ENCODE peak calls at places on chromosome 21, in seven cellular contexts. S, W, Q, P, N, J and G are unnamed samples.

GRCh38 chr21:33663241-33663640 is 20.9 kb downstream of the ITSN1 start:
- DNase-seq in W (peak; percentile 56), P (no peak), S (no peak), J (no peak), N (no peak), Q (no peak), G (no peak)

GRCh38 chr21:33762798-33763572 is 120.7 kb downstream of the ITSN1 start:
- DNase-seq in P (no peak), W (peak; percentile 60), J (peak; percentile 28), Q (peak; percentile 79), N (no peak), S (peak; percentile 23), G (no peak)

GRCh38 chr21:14259669-14260458 is 43.9 kb downstream of the RBM11 start:
- DNase-seq in W (peak; percentile 61), J (peak; percentile 43), S (peak; percentile 72), N (peak; percentile 73), Q (peak; percentile 13), P (peak; percentile 73), G (peak; percentile 28)

GRCh38 chr21:31908106-31909031 is 35.5 kb downstream of the HUNK start:
- DNase-seq in Q (peak; percentile 44), S (peak; percentile 62), J (no peak), N (peak; percentile 44), P (peak; percentile 81), W (peak; percentile 73), G (peak; percentile 57)

GRCh38 chr21:33566514-33566913 is 22.0 kb downstream of the DONSON start:
- DNase-seq in Q (peak; percentile 28), W (peak; percentile 50), N (no peak), P (no peak), S (no peak), J (no peak), G (peak; percentile 42)

GRCh38 chr21:27513016-27513415 is 546.1 kb upstream of the ADAMTS5 start:
- DNase-seq in J (peak; percentile 46), P (no peak), N (no peak), W (no peak), S (no peak), Q (peak; percentile 49), G (no peak)

GRCh38 chr21:43284238-43284637 is 115.4 kb downstream of the CRYAA start:
- DNase-seq in P (no peak), J (no peak), Q (no peak), N (no peak), W (no peak), S (no peak), G (no peak)

GRCh38 chr21:43287111-43287973 is 118.5 kb downstream of the CRYAA start:
- DNase-seq in J (no peak), W (no peak), N (no peak), S (peak; percentile 87), P (no peak), Q (no peak), G (no peak)

GRCh38 chr21:40070871-40071270 is 203.6 kb downstream of the PCP4 start:
- DNase-seq in W (no peak), Q (no peak), N (no peak), S (no peak), P (no peak), J (peak; percentile 1), G (no peak)

GRCh38 chr21:38794978-38795377 is 10.8 kb upstream of the ETS2 start:
- DNase-seq in W (no peak), P (no peak), S (no peak), J (no peak), Q (no peak), N (no peak), G (no peak)

GRCh38 chr21:27424601-27425000 is 457.7 kb upstream of the ADAMTS5 start:
- DNase-seq in W (peak; percentile 50), S (no peak), Q (peak; percentile 9), J (peak; percentile 29), P (no peak), N (no peak), G (no peak)

GRCh38 chr21:43352568-43353281 is 74.2 kb downstream of the SIK1 start:
- DNase-seq in J (no peak), S (peak; percentile 12), W (no peak), P (no peak), N (no peak), Q (no peak), G (no peak)

DNA sequence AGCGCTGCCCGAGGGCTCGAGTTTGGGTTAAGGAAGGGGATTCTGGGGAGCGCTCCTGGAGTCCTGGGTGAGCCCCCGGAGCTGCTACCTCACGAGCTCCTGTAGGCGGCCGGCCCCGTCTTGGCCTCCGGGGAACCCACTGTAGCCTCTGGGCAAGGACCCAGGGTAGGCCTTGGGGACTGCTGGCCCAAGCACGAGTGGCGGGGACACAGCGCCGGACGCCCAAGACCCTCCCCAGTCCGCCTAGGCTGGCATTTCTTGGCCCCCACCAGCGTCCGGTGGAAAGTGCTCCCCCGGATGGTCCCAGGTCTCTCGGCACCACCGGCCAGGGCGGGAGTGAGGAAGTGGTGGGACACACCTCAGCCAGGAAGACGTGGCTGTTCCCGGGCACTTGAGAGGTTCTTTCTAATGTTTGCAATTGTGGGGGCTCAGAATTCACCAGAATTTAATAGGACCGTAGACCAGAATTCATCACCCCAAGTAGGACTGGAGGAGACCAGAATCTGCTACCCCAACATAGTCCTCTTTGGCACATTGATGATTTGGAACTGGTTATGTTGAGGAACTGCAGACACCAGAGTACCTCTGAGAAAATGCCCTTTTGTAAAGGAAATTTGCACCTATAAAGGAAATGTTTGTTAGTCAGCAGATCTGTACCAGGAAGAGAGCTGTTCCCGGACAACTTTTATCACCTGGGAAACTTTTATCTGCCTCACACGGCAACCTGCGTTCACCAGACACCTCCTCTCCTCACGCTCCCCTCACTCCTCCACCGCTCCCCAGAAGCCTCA is 652 bp upstream of the TMPRSS2 start:
- DNase-seq in S (no peak), Q (no peak), J (no peak), P (peak; percentile 65), W (no peak), N (peak; percentile 51), G (no peak)
- H3K4me3 ChIP-seq in S (peak overlapping the region; percentile 83), Q (no peak overlapping the region), J (no peak overlapping the region), P (peak overlapping the region; percentile 83), W (no peak overlapping the region), N (no peak overlapping the region), G (no peak overlapping the region)

GRCh38 chr21:45382698-45383000 is 22.3 kb upstream of the COL18A1 start:
- DNase-seq in P (no peak), N (no peak), J (no peak), S (no peak), Q (no peak), W (no peak), G (no peak)
- TF ChIP-seq EZH2 in P (no peak), N (no peak), J (no peak), S (no peak), Q (no peak), W (no peak), G (no peak)

GRCh38 chr21:41765393-41765950 is 1.4 kb downstream of the RIPK4 start:
- DNase-seq in W (no peak), N (no peak), Q (no peak), J (no peak), S (no peak), P (no peak), G (no peak)

GRCh38 chr21:41767606-41768370 is 936 bp upstream of the RIPK4 start:
- DNase-seq in J (peak; percentile 69), N (peak; percentile 49), Q (no peak), P (peak; percentile 77), S (peak; percentile 79), W (peak; percentile 69), G (peak; percentile 32)

GRCh38 chr21:41766883-41767605 is at the start of gene RIPK4:
- DNase-seq in S (peak; percentile 97), J (peak; percentile 93), N (peak; percentile 95), W (peak; percentile 80), Q (no peak), P (peak; percentile 91), G (no peak)

GRCh38 chr21:41764558-41765392 is 2.1 kb downstream of the RIPK4 start:
- DNase-seq in P (no peak), W (no peak), J (peak; percentile 61), Q (no peak), N (peak; percentile 46), S (peak; percentile 40), G (no peak)

DNA sequence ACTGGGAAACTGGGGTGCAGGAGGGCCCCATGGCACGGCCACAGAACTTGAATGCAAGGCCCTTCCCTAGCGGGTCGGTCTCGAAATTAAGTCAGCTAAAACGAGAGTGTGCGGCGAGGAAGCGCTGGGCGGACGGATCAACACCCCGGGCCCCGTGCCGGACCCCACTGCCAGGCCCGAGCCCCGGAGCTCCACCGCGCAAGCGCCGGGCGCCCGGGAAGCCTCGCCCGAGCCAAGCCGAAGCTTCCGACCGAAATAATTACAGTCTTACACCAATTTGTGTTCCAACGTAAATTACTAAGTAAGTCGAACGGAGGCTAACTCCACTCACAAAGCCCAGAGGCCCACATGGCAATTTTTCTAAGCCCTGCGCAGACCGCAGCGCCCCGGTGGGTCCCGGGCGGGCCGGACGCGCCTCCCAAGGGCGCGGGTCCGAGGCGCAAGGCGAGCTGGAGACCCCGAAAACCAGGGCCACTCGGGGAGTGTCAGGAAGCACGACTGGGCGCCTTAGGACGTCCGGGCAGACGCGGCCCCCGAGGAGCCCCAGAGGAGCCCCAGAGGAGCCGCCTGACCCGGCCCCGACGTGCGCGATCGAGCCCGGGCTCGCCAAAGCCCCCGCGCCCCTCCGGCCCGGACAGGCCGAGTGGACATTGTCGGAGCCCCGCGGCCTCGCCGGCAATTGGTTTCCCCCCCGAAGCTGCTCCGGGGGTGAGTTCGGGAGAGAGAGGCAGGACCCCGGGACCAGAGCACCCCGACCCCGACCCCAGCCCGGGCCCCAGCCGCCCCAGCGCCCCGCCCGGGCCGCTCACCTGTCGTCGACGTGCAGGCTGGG is 585 bp downstream of the RIPK4 start:
- DNase-seq in S (no peak), W (peak; percentile 37), P (no peak), N (no peak), J (no peak), Q (no peak), G (no peak)
- H3K4me3 ChIP-seq in S (peak overlapping the region; percentile 94), W (peak overlapping the region; percentile 64), P (peak overlapping the region; percentile 77), N (peak overlapping the region; percentile 51), J (peak overlapping the region; percentile 94), Q (peak overlapping the region; percentile 53), G (no peak overlapping the region)

DNA sequence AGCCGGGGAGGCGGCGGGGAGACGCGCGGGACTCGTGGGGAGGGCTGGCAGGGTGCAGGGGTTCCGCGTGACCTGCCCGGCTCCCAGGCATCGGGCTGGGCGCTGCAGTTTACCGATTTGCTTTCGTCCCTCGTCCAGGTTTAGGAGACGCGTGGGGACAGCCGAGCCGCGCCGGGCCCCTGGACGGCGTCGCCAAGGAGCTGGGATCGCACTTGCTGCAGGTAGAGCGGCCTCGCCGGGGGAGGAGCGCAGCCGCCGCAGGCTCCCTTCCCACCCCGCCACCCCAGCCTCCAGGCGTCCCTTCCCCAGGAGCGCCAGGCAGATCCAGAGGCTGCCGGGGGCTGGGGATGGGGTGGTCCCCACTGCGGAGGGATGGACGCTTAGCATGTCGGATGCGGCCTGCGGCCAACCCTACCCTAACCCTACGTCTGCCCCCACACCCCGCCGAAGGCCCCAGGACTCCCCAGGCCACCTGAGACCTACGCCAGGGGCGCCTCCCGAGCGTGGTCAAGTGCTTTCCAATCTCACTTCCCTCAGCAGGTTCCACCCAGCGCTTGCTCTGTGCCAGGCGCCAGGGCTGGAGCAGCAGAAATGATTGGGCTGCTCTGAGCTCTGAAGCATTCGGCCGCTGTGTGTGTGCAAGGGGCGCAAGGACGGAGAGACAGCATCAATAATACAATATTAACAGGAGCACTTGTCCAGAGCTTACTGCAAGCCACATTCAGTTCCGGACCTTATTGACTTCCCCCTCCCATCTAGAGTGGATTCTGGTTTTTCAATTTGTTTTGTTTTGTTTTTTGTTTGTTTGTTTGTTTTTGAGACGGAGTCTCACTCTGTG is 10.3 kb downstream of the SIM2 start:
- DNase-seq in W (no peak), J (no peak), P (peak; percentile 41), S (no peak), Q (no peak), N (no peak), G (no peak)
- TF ChIP-seq EZH2 in W (no peak), J (peak; percentile 87), P (peak; percentile 86), S (no peak), Q (peak; percentile 90), N (peak; percentile 90), G (peak; percentile 87)